ENCODE peak calls at places on chromosomes 6 and 20, in six cellular contexts. H is NCI-H2081 treated with DMSO at 0.1 percent for 48 hours; L is GM12891; E is DMS153; W is naive thymus-derived CD8-positive, alpha-beta T cell; M is transverse colon. Y is an unnamed sample.

GRCh38 chr20:57266251-57267157 is at the start of gene BMP7:
- DNase-seq in H (no peak), L (no peak), E (no peak), W (no peak), M (no peak), Y (no peak)

GRCh38 chr6:112912351-112913101 is 565.4 kb downstream of the RFPL4B start:
- DNase-seq in H (no peak), L (no peak), E (no peak), W (no peak), M (no peak), Y (no peak)

GRCh38 chr20:7392551-7392950 is 547.7 kb downstream of the HAO1 start:
- DNase-seq in H (no peak), L (no peak), E (no peak), W (no peak), M (no peak), Y (no peak)

GRCh38 chr6:148304976-148305375 is 37.7 kb upstream of the SASH1 start:
- DNase-seq in H (no peak), L (no peak), E (no peak), W (no peak), M (no peak), Y (no peak)

GRCh38 chr6:118216751-118217150 is 309.7 kb downstream of the SLC35F1 start:
- DNase-seq in H (no peak), L (no peak), E (no peak), W (no peak), M (no peak), Y (no peak)

GRCh38 chr20:35454881-35455609 is at the start of gene CEP250:
- DNase-seq in H (peak), L (peak), E (peak), W (peak), M (peak), Y (peak)

GRCh38 chr20:16609066-16609465 is 35.8 kb upstream of the KIF16B start:
- DNase-seq in H (no peak), L (no peak), E (no peak), W (no peak), M (no peak), Y (no peak)

GRCh38 chr20:58330692-58331091 is 21.2 kb downstream of the RAB22A start:
- DNase-seq in H (no peak), L (no peak), E (no peak), W (no peak), M (no peak), Y (no peak)

GRCh38 chr6:159044899-159045727 is at the start of gene TAGAP:
- DNase-seq in H (no peak), L (peak), E (peak), W (peak), M (peak), Y (peak)

GRCh38 chr6:137353346-137353745 is 134.2 kb upstream of the IFNGR1 start:
- DNase-seq in H (no peak), L (no peak), E (no peak), W (no peak), M (no peak), Y (no peak)

GRCh38 chr20:37976862-37977261 is 56.4 kb downstream of the TTI1 start:
- DNase-seq in H (no peak), L (no peak), E (no peak), W (no peak), M (no peak), Y (no peak)

GRCh38 chr6:142570221-142570671 is 268.4 kb downstream of the ADGRG6 start:
- DNase-seq in H (no peak), L (no peak), E (no peak), W (no peak), M (no peak), Y (no peak)

GRCh38 chr20:19976595-19977372 is 40.4 kb upstream of the NAA20 start:
- DNase-seq in H (no peak), L (no peak), E (no peak), W (no peak), M (no peak), Y (no peak)

GRCh38 chr20:4546786-4547185 is 174.9 kb upstream of the PRND start:
- DNase-seq in H (no peak), L (no peak), E (no peak), W (no peak), M (no peak), Y (no peak)

GRCh38 chr6:159676804-159677203 is 16.2 kb downstream of the SOD2 start:
- DNase-seq in H (no peak), L (no peak), E (no peak), W (no peak), M (no peak), Y (no peak)

GRCh38 chr6:33914519-33915120 is 110.8 kb upstream of the MLN start:
- DNase-seq in H (no peak), L (no peak), E (no peak), W (peak), M (peak), Y (peak)

GRCh38 chr20:52192296-52193007 is 873 bp upstream of the ZFP64 start:
- DNase-seq in H (no peak), L (peak), E (peak), W (no peak), M (no peak), Y (no peak)

GRCh38 chr6:16955899-16956298 is 146.0 kb upstream of the STMND1 start:
- DNase-seq in H (no peak), L (no peak), E (no peak), W (no peak), M (no peak), Y (no peak)

GRCh38 chr6:70246118-70246517 is 56.8 kb downstream of the COL9A1 start:
- DNase-seq in H (no peak), L (no peak), E (no peak), W (no peak), M (no peak), Y (no peak)

Y was measured in left colon.